ENCODE peak calls at places on chromosomes 16 and 17, in four cellular contexts. One of them, this sample, is unnamed.

GRCh38 chr16:9357829-9358228 is 266.4 kb downstream of the HAPSTR1 start:
- DNase-seq in AG10803: no peak
- DNase-seq in pancreas: no peak
- DNase-seq in mammary epithelial cell: no peak
- DNase-seq in this sample: no peak

GRCh38 chr17:78040561-78041400 is 82.3 kb downstream of the TNRC6C start:
- DNase-seq in pancreas: peak; percentile 52
- DNase-seq in AG10803: peak; percentile 61
- DNase-seq in mammary epithelial cell: peak; percentile 67
- DNase-seq in this sample: peak; percentile 56

GRCh38 chr17:31318298-31319190 is 2.9 kb downstream of the EVI2A start:
- DNase-seq in AG10803: peak; percentile 63
- DNase-seq in mammary epithelial cell: peak; percentile 86
- DNase-seq in pancreas: no peak
- DNase-seq in this sample: no peak

GRCh38 chr17:78130439-78131101 is at the start of gene TMC8:
- DNase-seq in AG10803: no peak
- DNase-seq in pancreas: no peak
- DNase-seq in mammary epithelial cell: no peak
- DNase-seq in this sample: no peak

GRCh38 chr17:60327122-60327869 is 64.6 kb downstream of the USP32 start:
- DNase-seq in mammary epithelial cell: no peak
- DNase-seq in AG10803: no peak
- DNase-seq in pancreas: no peak
- DNase-seq in this sample: no peak

GRCh38 chr17:7307686-7308624 is 527 bp downstream of the EIF5A start:
- DNase-seq in pancreas: peak; percentile 81
- DNase-seq in mammary epithelial cell: peak; percentile 27
- DNase-seq in AG10803: peak; percentile 39
- DNase-seq in this sample: no peak

GRCh38 chr17:6603746-6604325 is 36.7 kb downstream of the KIAA0753 start:
- DNase-seq in pancreas: no peak
- DNase-seq in mammary epithelial cell: no peak
- DNase-seq in AG10803: no peak
- DNase-seq in this sample: no peak

GRCh38 chr17:40111221-40112128 is 10.3 kb upstream of the MSL1 start:
- DNase-seq in mammary epithelial cell: peak; percentile 77
- DNase-seq in pancreas: peak; percentile 91
- DNase-seq in AG10803: peak; percentile 98
- DNase-seq in this sample: peak; percentile 82

GRCh38 chr17:64398330-64398729 is 7.7 kb upstream of the PECAM1 start:
- DNase-seq in mammary epithelial cell: no peak
- DNase-seq in pancreas: no peak
- DNase-seq in AG10803: no peak
- DNase-seq in this sample: no peak

GRCh38 chr17:43092891-43093290 is 32.3 kb downstream of the BRCA1 start:
- DNase-seq in pancreas: no peak
- DNase-seq in mammary epithelial cell: no peak
- DNase-seq in AG10803: peak; percentile 73
- DNase-seq in this sample: no peak

GRCh38 chr17:6536053-6536452 is 20.3 kb downstream of the PITPNM3 start:
- DNase-seq in pancreas: no peak
- DNase-seq in mammary epithelial cell: no peak
- DNase-seq in AG10803: no peak
- DNase-seq in this sample: no peak

GRCh38 chr17:41801374-41802062 is 10.2 kb downstream of the P3H4 start:
- DNase-seq in AG10803: peak; percentile 61
- DNase-seq in mammary epithelial cell: peak; percentile 76
- DNase-seq in pancreas: peak; percentile 84
- DNase-seq in this sample: no peak

GRCh38 chr16:89035698-89036570 is 57.7 kb upstream of the ACSF3 start:
- DNase-seq in mammary epithelial cell: no peak
- DNase-seq in AG10803: no peak
- DNase-seq in pancreas: peak; percentile 7
- DNase-seq in this sample: no peak

DNA sequence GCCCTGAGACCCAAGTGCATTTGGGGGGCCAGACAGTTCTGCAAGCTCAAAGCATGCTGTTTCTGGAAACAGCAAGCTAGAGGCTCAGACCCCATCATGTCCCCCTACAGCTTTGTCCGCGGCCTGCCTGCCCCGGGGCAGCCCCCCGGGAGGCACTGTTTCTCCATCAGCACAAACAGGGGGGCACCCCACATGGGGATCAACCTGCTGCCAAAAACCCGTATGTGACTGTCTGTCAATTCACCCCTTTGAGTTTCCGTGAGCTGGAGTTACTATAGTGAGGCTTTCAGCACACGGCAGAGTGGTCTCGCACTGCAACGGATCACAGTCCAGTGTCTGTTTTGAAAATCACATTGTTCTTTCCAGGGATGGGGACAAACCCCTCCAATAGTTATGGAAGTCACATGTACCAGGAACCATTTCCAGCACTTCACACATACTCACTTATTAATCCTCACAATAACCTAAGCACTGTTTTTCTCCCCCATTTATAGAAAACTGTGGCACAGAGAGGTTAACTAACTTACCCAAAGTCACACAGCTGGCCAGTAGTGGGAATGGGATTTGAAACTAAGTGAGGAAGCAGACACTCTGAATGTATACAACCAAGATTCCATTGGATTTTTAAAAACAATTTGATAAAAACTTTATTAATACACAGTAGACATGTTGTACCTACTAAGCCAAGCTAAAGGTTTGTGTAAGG is 269.0 kb downstream of the C16orf95 start:
- DNase-seq in pancreas: no peak
- DNase-seq in mammary epithelial cell: no peak
- DNase-seq in AG10803: no peak
- DNase-seq in this sample: no peak
- H3K4me3 ChIP-seq in pancreas: no peak overlapping the region
- H3K4me3 ChIP-seq in mammary epithelial cell: no peak overlapping the region
- H3K4me3 ChIP-seq in AG10803: no peak overlapping the region
- H3K4me3 ChIP-seq in this sample: no peak overlapping the region

GRCh38 chr16:85269165-85269564 is 156.9 kb upstream of the CIBAR2 start:
- DNase-seq in mammary epithelial cell: no peak
- DNase-seq in AG10803: no peak
- DNase-seq in pancreas: no peak
- DNase-seq in this sample: no peak
- TF ChIP-seq CTCF in mammary epithelial cell: no peak
- TF ChIP-seq CTCF in AG10803: no peak
- TF ChIP-seq CTCF in pancreas: no peak
- TF ChIP-seq CTCF in this sample: no peak

GRCh38 chr17:34825102-34825501 is 136.2 kb downstream of the CCT6B start:
- DNase-seq in mammary epithelial cell: no peak
- DNase-seq in AG10803: no peak
- DNase-seq in pancreas: no peak
- DNase-seq in this sample: no peak
- H3K4me3 ChIP-seq in mammary epithelial cell: no peak overlapping the region
- H3K4me3 ChIP-seq in AG10803: no peak overlapping the region
- H3K4me3 ChIP-seq in pancreas: no peak overlapping the region
- H3K4me3 ChIP-seq in this sample: no peak overlapping the region

GRCh38 chr17:17445296-17445924 is 31.4 kb upstream of the MED9 start:
- DNase-seq in AG10803: no peak
- DNase-seq in mammary epithelial cell: no peak
- DNase-seq in pancreas: no peak
- DNase-seq in this sample: no peak

GRCh38 chr17:17446666-17447155 is 30.1 kb upstream of the MED9 start:
- DNase-seq in mammary epithelial cell: no peak
- DNase-seq in pancreas: no peak
- DNase-seq in AG10803: no peak
- DNase-seq in this sample: no peak

GRCh38 chr17:17448076-17448475 is 28.7 kb upstream of the MED9 start:
- DNase-seq in mammary epithelial cell: no peak
- DNase-seq in AG10803: no peak
- DNase-seq in pancreas: no peak
- DNase-seq in this sample: no peak

GRCh38 chr17:17447264-17447663 is 29.5 kb upstream of the MED9 start:
- DNase-seq in pancreas: no peak
- DNase-seq in AG10803: no peak
- DNase-seq in mammary epithelial cell: no peak
- DNase-seq in this sample: no peak

DNA sequence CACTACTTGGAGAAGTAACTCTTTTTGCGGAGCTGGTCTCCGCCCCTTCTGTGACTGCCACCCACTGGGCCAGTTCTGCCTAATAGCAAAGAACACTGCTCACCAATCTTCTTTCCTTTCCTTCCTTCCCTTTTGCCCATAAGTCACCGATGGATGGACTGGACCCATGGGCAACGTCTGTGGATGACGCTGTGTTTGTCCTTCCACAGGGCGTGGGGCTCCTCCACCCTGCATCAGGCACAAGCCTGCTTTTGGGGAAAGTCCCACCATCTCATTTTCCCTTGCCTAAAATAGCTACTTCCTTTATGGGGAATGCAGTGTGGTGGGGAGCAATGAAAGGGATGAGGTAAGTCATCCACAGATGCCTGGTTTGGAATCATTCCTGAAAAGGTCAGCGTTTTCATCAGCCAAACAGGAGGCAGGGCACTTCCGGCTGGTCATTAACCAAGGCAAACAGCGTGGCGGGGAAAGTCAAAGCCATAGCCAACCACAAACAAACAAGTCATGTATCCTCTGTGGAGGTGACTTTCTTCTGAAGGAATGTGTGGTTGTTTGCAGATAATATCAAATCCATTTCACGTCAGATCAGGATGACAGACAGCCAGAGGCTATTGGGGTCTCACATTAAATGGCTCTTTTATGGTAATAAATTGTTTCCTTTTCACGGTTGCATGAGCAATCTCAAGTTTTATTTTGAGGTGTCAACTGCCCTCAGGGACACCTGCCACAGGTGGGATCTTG is 30.7 kb upstream of the MED9 start:
- DNase-seq in pancreas: no peak
- DNase-seq in AG10803: peak; percentile 93
- DNase-seq in mammary epithelial cell: peak; percentile 82
- DNase-seq in this sample: peak; percentile 95
- TF ChIP-seq CTCF in pancreas: no peak
- TF ChIP-seq CTCF in AG10803: peak; percentile 3
- TF ChIP-seq CTCF in mammary epithelial cell: no peak
- TF ChIP-seq CTCF in this sample: no peak

GRCh38 chr17:66228887-66229782 is at the start of gene APOH:
- DNase-seq in AG10803: no peak
- DNase-seq in mammary epithelial cell: no peak
- DNase-seq in pancreas: no peak
- DNase-seq in this sample: no peak

GRCh38 chr17:66222772-66223350 is 6.4 kb downstream of the APOH start:
- DNase-seq in mammary epithelial cell: no peak
- DNase-seq in AG10803: no peak
- DNase-seq in pancreas: no peak
- DNase-seq in this sample: no peak

GRCh38 chr17:66230918-66231543 is 1.8 kb upstream of the APOH start:
- DNase-seq in mammary epithelial cell: no peak
- DNase-seq in pancreas: no peak
- DNase-seq in AG10803: peak; percentile 31
- DNase-seq in this sample: no peak

GRCh38 chr17:66229783-66230538 is 746 bp upstream of the APOH start:
- DNase-seq in AG10803: no peak
- DNase-seq in mammary epithelial cell: no peak
- DNase-seq in pancreas: no peak
- DNase-seq in this sample: no peak

DNA sequence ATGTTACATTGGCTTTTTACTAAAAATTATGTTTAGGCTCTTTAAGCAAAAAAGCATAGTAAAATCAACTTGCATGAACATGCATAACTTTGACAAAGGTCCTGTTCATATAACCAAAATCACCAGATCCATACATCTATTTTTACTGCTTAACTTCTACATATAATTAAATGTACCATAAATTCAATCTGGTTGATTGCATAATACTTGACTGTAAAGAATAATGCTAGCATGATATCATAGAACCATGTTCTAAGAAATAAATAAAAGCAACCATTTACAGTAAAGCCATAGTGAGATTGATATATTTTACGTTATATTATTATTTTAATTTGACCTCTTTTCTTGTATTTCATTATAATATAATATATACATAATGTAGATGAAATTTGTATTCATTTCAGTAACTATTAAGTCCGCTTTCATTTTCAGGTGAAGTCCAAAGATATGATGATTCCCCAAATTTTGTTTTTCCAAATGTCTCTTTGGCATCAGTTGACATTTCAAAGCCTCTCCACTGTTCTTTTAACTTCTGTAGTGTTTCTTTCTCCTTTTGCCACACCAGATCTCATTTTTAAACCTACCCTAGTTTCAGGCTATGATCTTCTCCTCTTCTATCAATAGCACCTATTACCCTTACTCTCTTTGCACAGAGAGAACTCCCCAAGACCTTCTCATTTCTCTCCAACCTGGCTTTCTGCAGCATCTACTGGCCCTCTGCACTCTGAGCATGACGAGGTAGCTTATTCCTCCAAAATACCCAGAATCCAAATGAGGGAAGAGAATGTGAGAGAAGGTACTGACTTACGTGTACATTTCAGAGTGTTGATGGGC is 1.8 kb downstream of the APOH start:
- DNase-seq in mammary epithelial cell: no peak
- DNase-seq in AG10803: no peak
- DNase-seq in pancreas: no peak
- DNase-seq in this sample: no peak
- H3K4me3 ChIP-seq in mammary epithelial cell: no peak overlapping the region
- H3K4me3 ChIP-seq in AG10803: no peak overlapping the region
- H3K4me3 ChIP-seq in pancreas: no peak overlapping the region
- H3K4me3 ChIP-seq in this sample: no peak overlapping the region

GRCh38 chr16:59212492-59213024 is 478.4 kb upstream of the GOT2 start:
- DNase-seq in AG10803: no peak
- DNase-seq in mammary epithelial cell: no peak
- DNase-seq in pancreas: no peak
- DNase-seq in this sample: no peak
- TF ChIP-seq CTCF in AG10803: no peak
- TF ChIP-seq CTCF in mammary epithelial cell: no peak
- TF ChIP-seq CTCF in pancreas: no peak
- TF ChIP-seq CTCF in this sample: no peak

GRCh38 chr17:50535407-50535806 is 2.9 kb downstream of the EPN3 start:
- DNase-seq in pancreas: no peak
- DNase-seq in AG10803: no peak
- DNase-seq in mammary epithelial cell: no peak
- DNase-seq in this sample: no peak

GRCh38 chr17:50533720-50534148 is 1.2 kb downstream of the EPN3 start:
- DNase-seq in mammary epithelial cell: no peak
- DNase-seq in AG10803: peak; percentile 31
- DNase-seq in pancreas: peak; percentile 85
- DNase-seq in this sample: no peak

GRCh38 chr17:50534222-50534978 is 1.9 kb downstream of the EPN3 start:
- DNase-seq in mammary epithelial cell: peak; percentile 86
- DNase-seq in AG10803: no peak
- DNase-seq in pancreas: peak; percentile 85
- DNase-seq in this sample: no peak

GRCh38 chr17:50533185-50533584 is 650 bp downstream of the EPN3 start:
- DNase-seq in pancreas: no peak
- DNase-seq in mammary epithelial cell: no peak
- DNase-seq in AG10803: no peak
- DNase-seq in this sample: no peak

GRCh38 chr17:50534979-50535326 is 2.4 kb downstream of the EPN3 start:
- DNase-seq in mammary epithelial cell: no peak
- DNase-seq in AG10803: no peak
- DNase-seq in pancreas: no peak
- DNase-seq in this sample: no peak
- H3K4me3 ChIP-seq in mammary epithelial cell: peak overlapping the region; percentile 64
- H3K4me3 ChIP-seq in AG10803: no peak overlapping the region
- H3K4me3 ChIP-seq in pancreas: peak overlapping the region; percentile 53
- H3K4me3 ChIP-seq in this sample: peak overlapping the region; percentile 98